ENCODE peak calls at places on chromosomes 11 and 22, in six cellular contexts. I is activated naive CD8-positive, alpha-beta T cell treated with anti-CD3 and anti-CD28 coated beads, Interleukin-2, amount 10 ng/mL, durations not matched to agents 7 days and 5 days; T is MM.1S; L is A549; B is MV-4-11; F is GM06990. C is an unnamed sample.

GRCh38 chr11:70487763-70488162 is 89.4 kb downstream of the CTTN start:
- DNase-seq in I (no peak), T (no peak), L (no peak), B (no peak), F (no peak), C (no peak)

GRCh38 chr11:111598546-111598945 is 3.7 kb upstream of the SIK2 start:
- DNase-seq in B (no peak), F (no peak), T (no peak), I (no peak), L (no peak), C (no peak)

GRCh38 chr11:18650859-18651557 is 16.9 kb upstream of the SPTY2D1 start:
- DNase-seq in B (peak), F (peak), I (no peak), T (peak), L (peak), C (peak)

GRCh38 chr11:69342588-69343330 is 48.8 kb downstream of the MYEOV start:
- DNase-seq in B (no peak), L (no peak), I (no peak), T (no peak), F (no peak), C (no peak)

GRCh38 chr22:21698430-21699329 is 32.9 kb downstream of the PPIL2 start:
- DNase-seq in F (no peak), L (no peak), I (no peak), B (no peak), T (no peak), C (peak)

GRCh38 chr22:31151872-31152271 is 8.1 kb upstream of the RNF185 start:
- DNase-seq in B (no peak), T (no peak), F (no peak), L (no peak), I (no peak), C (no peak)

GRCh38 chr11:65776710-65777141 is 4.0 kb downstream of the AP5B1 start:
- DNase-seq in F (no peak), I (no peak), T (no peak), L (no peak), B (no peak), C (no peak)

GRCh38 chr11:115226556-115226955 is 277.7 kb downstream of the CADM1 start:
- DNase-seq in B (no peak), I (no peak), T (no peak), L (peak), F (no peak), C (peak)

GRCh38 chr11:4606231-4607015 is 1.6 kb downstream of the TRIM68 start:
- DNase-seq in I (no peak), T (no peak), F (no peak), B (peak), L (no peak), C (peak)

GRCh38 chr11:74319139-74319538 is 7.7 kb upstream of the P4HA3 start:
- DNase-seq in L (peak), I (no peak), T (no peak), B (no peak), F (no peak), C (peak)

GRCh38 chr22:41528938-41529561 is 15.2 kb downstream of the POLR3H start:
- DNase-seq in F (no peak), T (no peak), B (no peak), I (no peak), L (no peak), C (no peak)

GRCh38 chr11:47056261-47056915 is 119.8 kb downstream of the CSTPP1 start:
- DNase-seq in I (no peak), B (no peak), T (no peak), L (no peak), F (no peak), C (peak)

GRCh38 chr22:24265734-24266133 is 4.9 kb upstream of the SPECC1L start:
- DNase-seq in T (peak), F (no peak), I (no peak), L (no peak), B (no peak), C (no peak)

GRCh38 chr22:19172213-19173046 is 6.1 kb downstream of the SLC25A1 start:
- DNase-seq in I (no peak), B (no peak), F (no peak), T (peak), L (no peak), C (no peak)

GRCh38 chr22:20009582-20010306 is 6.9 kb downstream of the ARVCF start:
- DNase-seq in B (no peak), T (no peak), I (no peak), F (no peak), L (no peak), C (no peak)

GRCh38 chr11:94938399-94939055 is 34.8 kb downstream of the CWC15 start:
- DNase-seq in I (no peak), T (no peak), F (no peak), B (no peak), L (no peak), C (peak)

GRCh38 chr22:22999473-22999872 is 70.8 kb upstream of the GNAZ start:
- DNase-seq in F (no peak), L (no peak), B (peak), T (no peak), I (no peak), C (no peak)

GRCh38 chr22:27997538-27997937 is 78.5 kb upstream of the PITPNB start:
- DNase-seq in T (no peak), L (no peak), I (no peak), B (no peak), F (no peak), C (peak)

GRCh38 chr11:2088746-2089535 is 50.2 kb downstream of the IGF2 start:
- DNase-seq in L (peak), I (peak), B (no peak), T (no peak), F (no peak), C (no peak)

GRCh38 chr22:41873391-41873790 is 40.5 kb downstream of the SREBF2 start:
- DNase-seq in F (no peak), I (no peak), L (no peak), B (no peak), T (no peak), C (no peak)

GRCh38 chr11:108069947-108070346 is 51.4 kb upstream of the ACAT1 start:
- DNase-seq in I (no peak), F (peak), B (peak), T (peak), L (no peak), C (peak)

C was measured in astrocyte of the spinal cord.